ENCODE peak calls at places on chromosomes 6 and 20, in four cellular contexts. Y, H, R and U are unnamed samples.

GRCh38 chr20:50015993-50016770 is 33.4 kb downstream of the SNAI1 start:
- DNase-seq in R (no peak), H (no peak), Y (no peak), U (no peak)

GRCh38 chr6:33962186-33962585 is 158.4 kb upstream of the MLN start:
- DNase-seq in H (no peak), Y (peak; percentile 83), R (no peak), U (no peak)

GRCh38 chr20:23111307-23111943 is 25.3 kb upstream of the CD93 start:
- DNase-seq in H (peak; percentile 96), Y (no peak), R (no peak), U (no peak)

GRCh38 chr6:96899019-96899418 is 1.3 kb upstream of the NDUFAF4 start:
- DNase-seq in H (peak; percentile 12), R (no peak), Y (peak; percentile 45), U (no peak)

GRCh38 chr6:134029495-134030455 is 22.6 kb downstream of the SLC2A12 start:
- DNase-seq in R (no peak), Y (no peak), H (peak; percentile 13), U (no peak)

GRCh38 chr6:150720774-150721233 is 121.1 kb downstream of the PLEKHG1 start:
- DNase-seq in H (peak; percentile 75), Y (peak; percentile 76), R (no peak), U (no peak)

GRCh38 chr6:125717120-125717731 is 32.2 kb upstream of the HEY2 start:
- DNase-seq in Y (no peak), R (no peak), H (no peak), U (no peak)

GRCh38 chr20:45791668-45792512 is at the start of the genes DNTTIP1 and WFDC3:
- DNase-seq in Y (peak; percentile 92), R (peak; percentile 68), H (peak; percentile 75), U (peak; percentile 69)

GRCh38 chr6:16450285-16450684 is 211.9 kb downstream of the GMPR start:
- DNase-seq in H (no peak), R (no peak), Y (no peak), U (no peak)

GRCh38 chr6:54291146-54291545 is 17.1 kb upstream of the TINAG start:
- DNase-seq in Y (peak; percentile 54), H (no peak), R (no peak), U (no peak)

GRCh38 chr6:170129691-170130171 is 161.1 kb downstream of the DLL1 start:
- DNase-seq in H (peak; percentile 12), R (no peak), Y (peak; percentile 37), U (peak; percentile 42)

GRCh38 chr20:18524646-18525045 is 16.9 kb downstream of the SEC23B start:
- DNase-seq in R (no peak), Y (peak; percentile 44), H (no peak), U (no peak)

GRCh38 chr20:11451793-11452291 is 465.9 kb upstream of the BTBD3 start:
- DNase-seq in Y (no peak), R (no peak), H (peak; percentile 3), U (no peak)

GRCh38 chr6:52363222-52363867 is 1.4 kb downstream of the PAQR8 start:
- DNase-seq in R (no peak), H (no peak), Y (no peak), U (no peak)

GRCh38 chr6:11795403-11795802 is 16.8 kb upstream of the ADTRP start:
- DNase-seq in R (no peak), Y (no peak), H (no peak), U (no peak)

GRCh38 chr20:34532320-34532719 is 16.1 kb downstream of the DYNLRB1 start:
- DNase-seq in R (no peak), H (no peak), Y (no peak), U (no peak)

GRCh38 chr6:1285589-1286340 is 26.1 kb upstream of the FOXQ1 start:
- DNase-seq in R (no peak), H (no peak), Y (no peak), U (no peak)

GRCh38 chr6:85321926-85322325 is 128.0 kb upstream of the NT5E start:
- DNase-seq in R (no peak), H (no peak), Y (no peak), U (no peak)

GRCh38 chr6:134020071-134020470 is 32.4 kb downstream of the SLC2A12 start:
- DNase-seq in Y (no peak), R (no peak), H (no peak), U (no peak)

GRCh38 chr20:12171927-12172581 is 254.4 kb downstream of the BTBD3 start:
- DNase-seq in R (no peak), Y (no peak), H (peak; percentile 26), U (no peak)

GRCh38 chr6:44265843-44266233 is 487 bp upstream of the NFKBIE start:
- DNase-seq in R (no peak), H (no peak), Y (no peak), U (no peak)

GRCh38 chr20:24617757-24618450 is 148.5 kb downstream of the SYNDIG1 start:
- DNase-seq in H (no peak), R (no peak), Y (no peak), U (no peak)

GRCh38 chr6:166952567-166953464 is 3.5 kb downstream of the RNASET2 start:
- DNase-seq in R (no peak), H (no peak), Y (no peak), U (no peak)

GRCh38 chr6:45310118-45310788 is 17.9 kb upstream of the RUNX2 start:
- DNase-seq in R (no peak), Y (no peak), H (no peak), U (no peak)

GRCh38 chr6:114747995-114748625 is 405.3 kb upstream of the HS3ST5 start:
- DNase-seq in H (peak; percentile 41), Y (peak; percentile 9), R (no peak), U (peak; percentile 56)

GRCh38 chr6:117188627-117189201 is 76.6 kb upstream of the VGLL2 start:
- DNase-seq in Y (no peak), H (no peak), R (no peak), U (no peak)

GRCh38 chr6:31769684-31770371 is 7.3 kb downstream of the VWA7 start:
- DNase-seq in R (no peak), Y (peak; percentile 85), H (peak; percentile 57), U (peak; percentile 71)

GRCh38 chr6:145015739-145016558 is 719.4 kb downstream of the EPM2A start:
- DNase-seq in Y (peak; percentile 77), R (no peak), H (no peak), U (no peak)

GRCh38 chr20:49562341-49563014 is 5.5 kb downstream of the PTGIS start:
- DNase-seq in R (peak; percentile 82), H (no peak), Y (peak; percentile 68), U (peak; percentile 49)

GRCh38 chr6:139679516-139680179 is 305.2 kb upstream of the CITED2 start:
- DNase-seq in H (no peak), R (no peak), Y (no peak), U (no peak)

GRCh38 chr20:51249781-51250180 is 226.9 kb upstream of the KCNG1 start:
- DNase-seq in R (no peak), H (no peak), Y (no peak), U (no peak)

GRCh38 chr6:118678866-118679265 is 27.5 kb upstream of the CEP85L start:
- DNase-seq in R (no peak), Y (no peak), H (no peak), U (no peak)

GRCh38 chr6:137792160-137793033 is 74.7 kb upstream of the TNFAIP3 start:
- DNase-seq in R (no peak), Y (no peak), H (no peak), U (no peak)

GRCh38 chr6:27251672-27252251 is 4.3 kb downstream of the PRSS16 start:
- DNase-seq in H (peak; percentile 85), Y (peak; percentile 91), R (no peak), U (no peak)

GRCh38 chr6:6461138-6461537 is 127.4 kb upstream of the LY86 start:
- DNase-seq in Y (no peak), H (no peak), R (no peak), U (no peak)

GRCh38 chr20:60470366-60470765 is 512.1 kb downstream of the CDH26 start:
- DNase-seq in H (no peak), Y (no peak), R (no peak), U (no peak)

GRCh38 chr6:139335447-139336210 is 38.8 kb downstream of the CITED2 start:
- DNase-seq in Y (no peak), H (no peak), R (no peak), U (no peak)